ENCODE peak calls at places on chromosomes 3 and 15, in five cellular contexts. Y is IMR-90, S is neuronal stem cell, H is H1, F is trophoblast cell. M is an unnamed sample.

GRCh38 chr15:61095804-61096506 is 133.1 kb downstream of the RORA start:
- DNase-seq in Y (no peak), F (no peak), S (no peak), H (no peak), M (no peak)

GRCh38 chr3:127682576-127682975 is 9.8 kb downstream of the ABTB1 start:
- DNase-seq in H (no peak), S (no peak), F (no peak), Y (no peak), M (no peak)

GRCh38 chr3:6516694-6517093 is 344.2 kb upstream of the GRM7 start:
- DNase-seq in S (no peak), Y (no peak), F (no peak), H (no peak), M (no peak)

GRCh38 chr15:69193948-69194827 is 33.8 kb downstream of the GLCE start:
- DNase-seq in H (no peak), F (peak), S (no peak), Y (peak), M (peak)

GRCh38 chr3:113103588-113103987 is 107.8 kb upstream of the BOC start:
- DNase-seq in Y (no peak), S (no peak), H (no peak), F (no peak), M (no peak)

GRCh38 chr3:65785065-65785645 is 253.6 kb downstream of the MAGI1 start:
- DNase-seq in Y (peak), S (peak), H (no peak), F (peak), M (peak)

GRCh38 chr15:36185845-36186244 is 393.6 kb upstream of the CDIN1 start:
- DNase-seq in H (no peak), S (no peak), Y (no peak), F (no peak), M (no peak)

GRCh38 chr3:116453676-116454346 is 8.5 kb upstream of the LSAMP start:
- DNase-seq in S (no peak), Y (peak), F (no peak), H (no peak), M (peak)

GRCh38 chr3:146590521-146590920 is 14.6 kb downstream of the PLSCR5 start:
- DNase-seq in Y (peak), S (no peak), F (no peak), H (no peak), M (no peak)

GRCh38 chr3:32498992-32499391 is 3.7 kb downstream of the CMTM6 start:
- DNase-seq in S (no peak), F (no peak), Y (no peak), H (no peak), M (no peak)

DNA sequence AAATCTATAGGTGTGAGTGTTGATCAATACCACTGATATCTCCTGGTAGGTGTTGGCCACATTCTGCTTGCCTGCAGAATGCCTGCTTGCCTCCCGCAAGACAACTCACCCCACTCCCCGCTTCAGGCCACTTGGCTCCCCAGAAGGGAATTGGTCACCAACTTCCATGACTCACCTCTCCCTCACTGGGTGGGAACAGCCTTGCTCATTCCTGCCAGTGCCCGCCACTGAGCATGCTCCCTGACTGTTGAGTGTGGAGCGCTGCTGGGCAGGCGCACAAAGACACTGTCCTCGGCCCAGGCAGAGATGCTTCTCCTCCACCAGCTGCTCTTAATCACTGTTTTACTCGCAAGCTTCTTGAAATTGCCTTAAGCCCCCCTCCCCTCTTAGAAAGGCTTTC is 57.3 kb upstream of the PPP2R3A start:
- DNase-seq in H (no peak), Y (peak), S (no peak), F (peak), M (no peak)
- H4K91ac ChIP-seq in H (no peak), Y (no peak), S (no peak), F (no peak), M (no peak)

GRCh38 chr3:143808999-143809700 is 39.1 kb downstream of the SLC9A9 start:
- DNase-seq in H (no peak), S (no peak), Y (peak), F (no peak), M (no peak)

GRCh38 chr3:143810866-143811265 is 37.4 kb downstream of the SLC9A9 start:
- DNase-seq in H (no peak), F (no peak), S (no peak), Y (no peak), M (no peak)

GRCh38 chr3:143807987-143808386 is 40.3 kb downstream of the SLC9A9 start:
- DNase-seq in Y (no peak), F (no peak), H (no peak), S (no peak), M (no peak)

GRCh38 chr3:143811602-143812001 is 36.7 kb downstream of the SLC9A9 start:
- DNase-seq in F (no peak), S (no peak), H (no peak), Y (no peak), M (no peak)

DNA sequence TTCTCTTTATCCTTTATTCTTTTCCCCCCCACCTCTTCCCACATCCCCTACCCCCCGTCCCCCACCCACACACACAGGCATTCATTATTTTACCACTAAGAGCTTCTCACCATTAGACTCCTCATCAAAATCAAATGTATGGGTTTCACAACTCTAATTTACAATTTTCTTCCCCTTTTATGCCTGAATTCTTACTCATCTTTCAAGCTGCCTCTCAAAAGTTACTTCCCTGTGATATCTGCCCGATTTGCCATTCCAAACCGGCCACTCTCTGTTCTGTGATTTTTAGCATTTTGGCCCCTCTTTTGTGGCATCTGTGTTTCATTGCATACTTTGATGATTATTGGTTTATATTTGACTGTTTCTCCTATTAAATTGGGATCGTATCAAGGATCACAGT is 42.2 kb downstream of the SLC9A9 start:
- DNase-seq in H (no peak), S (no peak), Y (no peak), F (no peak), M (no peak)
- H3K18ac ChIP-seq in H (no peak), S (no peak), Y (no peak), F (no peak), M (no peak)

GRCh38 chr3:126213376-126214044 is 33.1 kb upstream of the ALDH1L1 start:
- DNase-seq in F (no peak), S (no peak), Y (no peak), H (no peak), M (peak)
- H3K4me3 ChIP-seq in F (peak), S (peak), Y (peak), H (peak), M (peak)

GRCh38 chr3:104629038-104629437 is 737.7 kb upstream of the ALCAM start:
- DNase-seq in Y (peak), S (no peak), H (no peak), F (peak), M (peak)

GRCh38 chr3:104635872-104636580 is 730.7 kb upstream of the ALCAM start:
- DNase-seq in H (no peak), Y (no peak), F (no peak), S (no peak), M (no peak)

GRCh38 chr3:104631254-104631653 is 735.5 kb upstream of the ALCAM start:
- DNase-seq in S (no peak), Y (no peak), H (no peak), F (no peak), M (no peak)

GRCh38 chr3:104632947-104633346 is 733.8 kb upstream of the ALCAM start:
- DNase-seq in Y (peak), S (no peak), H (no peak), F (no peak), M (peak)

DNA sequence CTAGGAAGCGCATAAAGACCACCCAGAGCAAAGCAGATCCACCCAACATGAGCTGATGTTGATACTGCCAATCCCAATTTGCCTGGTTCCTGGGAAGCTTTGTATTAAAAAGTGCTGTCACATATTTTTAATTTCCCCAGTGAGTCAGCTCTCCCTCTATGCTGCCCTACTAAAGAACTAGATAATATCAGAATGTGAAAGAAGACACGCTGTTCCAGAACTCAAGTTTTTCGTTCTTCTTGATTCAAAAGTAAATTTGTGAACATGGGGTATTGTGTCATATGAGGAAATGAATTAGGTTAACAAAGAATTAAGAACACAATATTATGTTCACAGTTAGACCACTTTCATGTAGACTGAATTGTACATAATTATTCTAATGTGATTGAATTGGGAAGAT is 734.2 kb upstream of the ALCAM start:
- DNase-seq in S (no peak), Y (no peak), F (no peak), H (no peak), M (no peak)
- H4K91ac ChIP-seq in S (no peak), Y (peak), F (no peak), H (no peak), M (no peak)

GRCh38 chr3:132414841-132415240 is 2.5 kb upstream of the DNAJC13 start:
- DNase-seq in H (no peak), F (no peak), S (no peak), Y (no peak), M (no peak)

GRCh38 chr3:132421832-132422231 is 4.5 kb downstream of the DNAJC13 start:
- DNase-seq in S (no peak), F (no peak), Y (peak), H (no peak), M (peak)

GRCh38 chr3:132416807-132417694 is at the start of gene DNAJC13:
- DNase-seq in Y (peak), H (peak), F (peak), S (peak), M (peak)

GRCh38 chr3:132418916-132419315 is 1.6 kb downstream of the DNAJC13 start:
- DNase-seq in S (no peak), F (no peak), Y (no peak), H (no peak), M (peak)

GRCh38 chr3:132417695-132418520 is 606 bp downstream of the DNAJC13 start:
- DNase-seq in F (peak), S (no peak), H (no peak), Y (peak), M (peak)
- H3K18ac ChIP-seq in F (peak), S (peak), H (peak), Y (peak), M (peak)

DNA sequence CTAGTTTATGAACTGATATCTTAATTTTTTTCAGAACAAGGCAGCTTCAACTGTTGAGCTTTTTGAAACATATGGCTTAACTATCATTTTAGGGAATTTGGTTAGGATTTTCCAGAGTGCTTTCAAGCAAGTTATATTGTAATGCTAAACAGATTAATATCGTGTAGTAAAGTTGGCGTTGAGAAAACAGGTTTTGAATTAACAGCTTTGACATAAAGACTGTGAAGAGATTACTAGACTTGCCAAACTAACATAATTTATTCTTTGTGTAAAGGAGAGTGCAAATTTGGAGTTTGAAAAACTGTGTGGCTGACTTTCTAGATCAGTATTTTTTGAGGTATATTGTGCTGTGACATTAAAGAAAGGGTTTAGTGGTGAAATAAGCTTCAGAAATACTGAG is 17.2 kb downstream of the IQGAP1 start:
- DNase-seq in F (no peak), S (no peak), H (no peak), Y (no peak), M (no peak)
- H3K4me3 ChIP-seq in F (no peak), S (no peak), H (no peak), Y (no peak), M (no peak)

GRCh38 chr3:8538904-8539303 is 37.3 kb downstream of the LMCD1 start:
- DNase-seq in F (no peak), S (no peak), H (no peak), Y (peak), M (peak)

GRCh38 chr3:8538223-8538622 is 36.6 kb downstream of the LMCD1 start:
- DNase-seq in H (no peak), F (no peak), S (no peak), Y (no peak), M (no peak)

GRCh38 chr3:8539419-8539818 is 37.8 kb downstream of the LMCD1 start:
- DNase-seq in Y (peak), S (no peak), F (no peak), H (no peak), M (peak)

GRCh38 chr3:8536106-8537052 is 34.8 kb downstream of the LMCD1 start:
- DNase-seq in F (no peak), Y (peak), H (no peak), S (no peak), M (peak)

GRCh38 chr3:8537440-8537839 is 35.8 kb downstream of the LMCD1 start:
- DNase-seq in F (no peak), S (no peak), Y (no peak), H (no peak), M (no peak)
- H4K91ac ChIP-seq in F (no peak), S (no peak), Y (peak), H (no peak), M (no peak)

GRCh38 chr3:53255360-53255774 is 455 bp downstream of the TKT start:
- DNase-seq in Y (no peak), S (no peak), H (no peak), F (peak), M (peak)

GRCh38 chr3:53257465-53257864 is 1.6 kb upstream of the TKT start:
- DNase-seq in Y (no peak), S (no peak), F (no peak), H (no peak), M (no peak)

GRCh38 chr3:53254810-53255359 is 937 bp downstream of the TKT start:
- DNase-seq in F (peak), Y (peak), S (peak), H (no peak), M (peak)

GRCh38 chr3:53256704-53257055 is 858 bp upstream of the TKT start:
- DNase-seq in F (no peak), Y (no peak), S (no peak), H (no peak), M (no peak)

DNA sequence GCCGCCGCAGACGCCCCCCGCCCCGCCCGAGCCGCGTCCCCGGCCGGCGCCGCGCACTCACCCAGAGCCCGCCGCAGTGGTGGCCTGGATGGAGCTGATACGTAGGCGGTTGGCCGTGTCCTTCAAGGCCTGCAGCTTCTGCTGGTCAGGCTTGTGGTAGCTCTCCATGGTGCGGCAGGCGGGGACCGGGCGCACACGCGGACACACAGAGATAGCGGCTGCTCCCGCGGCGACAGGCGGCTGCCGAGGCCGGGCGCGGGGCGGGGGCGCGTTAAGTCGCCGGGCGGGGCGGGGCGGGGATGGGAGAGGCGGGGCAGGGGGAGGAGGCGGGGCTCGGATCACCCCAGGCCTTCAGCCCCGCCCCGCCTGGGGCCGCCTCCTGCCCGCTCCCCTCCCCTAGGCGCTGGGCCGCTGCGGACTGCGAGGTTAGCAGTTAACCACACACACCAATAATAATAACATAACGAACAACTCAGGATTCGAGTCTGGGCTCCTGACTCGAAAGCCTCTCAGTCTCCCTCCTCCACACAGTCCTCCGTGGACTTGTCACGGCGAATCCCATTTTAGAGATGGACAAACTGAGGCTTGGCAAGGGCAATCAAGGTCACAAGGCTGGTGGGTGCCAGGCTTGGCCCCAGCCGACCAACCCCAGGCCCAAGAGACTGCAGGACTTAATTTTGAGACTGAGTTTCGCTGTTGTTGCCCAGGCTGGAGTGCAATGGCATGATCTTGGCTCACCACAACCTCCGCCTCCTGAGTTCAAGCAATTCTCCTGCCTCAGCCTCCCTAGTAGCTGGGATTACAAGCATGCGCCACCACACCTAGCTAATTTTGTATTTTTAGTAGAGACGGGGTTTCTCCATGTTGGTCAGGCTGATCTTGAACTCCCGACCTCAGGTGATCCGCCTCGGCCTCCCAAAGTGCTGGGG is at the start of gene TKT:
- DNase-seq in H (peak), Y (peak), S (peak), F (peak), M (peak)
- H3K18ac ChIP-seq in H (peak), Y (peak), S (peak), F (peak), M (peak)

GRCh38 chr15:71295242-71296031 is 180.2 kb downstream of the THSD4 start:
- DNase-seq in H (peak), F (peak), Y (peak), S (no peak), M (peak)
- H3K4me3 ChIP-seq in H (no peak), F (no peak), Y (no peak), S (no peak), M (no peak)